ENCODE peak calls at places on chromosomes 7 and 10, in nine cellular contexts. One of them, this sample, is unnamed.

GRCh38 chr10:118802126-118802793 is 47.5 kb upstream of the CACUL1 start:
- DNase-seq in memory B cell: no peak
- DNase-seq in activated B cell treated with CpG ODN at 0.5 μM for 24 hours: no peak
- DNase-seq in stimulated activated CD4-positive, alpha-beta T cell treated with anti-CD3 and anti-CD28 coated beads, Interleukin-1b, Interleukin-23, amount 100 ng/mL, for 24 hours: no peak
- DNase-seq in cortex of kidney: no peak
- DNase-seq in NB4: no peak
- DNase-seq in mucosa of gallbladder: no peak
- DNase-seq in activated CD4-positive, alpha-beta T cell treated with anti-CD3 and anti-CD28 coated beads for 48 hours: no peak
- DNase-seq in NCI-H1092 treated with DMSO at 0.1 percent for 48 hours: no peak
- DNase-seq in this sample: no peak

GRCh38 chr7:66371096-66371824 is 166.1 kb downstream of the TPST1 start:
- DNase-seq in mucosa of gallbladder: no peak
- DNase-seq in activated B cell treated with CpG ODN at 0.5 μM for 24 hours: no peak
- DNase-seq in stimulated activated CD4-positive, alpha-beta T cell treated with anti-CD3 and anti-CD28 coated beads, Interleukin-1b, Interleukin-23, amount 100 ng/mL, for 24 hours: no peak
- DNase-seq in NB4: no peak
- DNase-seq in NCI-H1092 treated with DMSO at 0.1 percent for 48 hours: no peak
- DNase-seq in activated CD4-positive, alpha-beta T cell treated with anti-CD3 and anti-CD28 coated beads for 48 hours: no peak
- DNase-seq in cortex of kidney: no peak
- DNase-seq in memory B cell: no peak
- DNase-seq in this sample: no peak

GRCh38 chr7:71482284-71482683 is 350.3 kb downstream of the GALNT17 start:
- DNase-seq in activated CD4-positive, alpha-beta T cell treated with anti-CD3 and anti-CD28 coated beads for 48 hours: no peak
- DNase-seq in NB4: no peak
- DNase-seq in mucosa of gallbladder: no peak
- DNase-seq in NCI-H1092 treated with DMSO at 0.1 percent for 48 hours: peak
- DNase-seq in stimulated activated CD4-positive, alpha-beta T cell treated with anti-CD3 and anti-CD28 coated beads, Interleukin-1b, Interleukin-23, amount 100 ng/mL, for 24 hours: no peak
- DNase-seq in memory B cell: no peak
- DNase-seq in activated B cell treated with CpG ODN at 0.5 μM for 24 hours: no peak
- DNase-seq in cortex of kidney: no peak
- DNase-seq in this sample: no peak

GRCh38 chr7:150409300-150410030 is 30.3 kb downstream of the ZNF775 start:
- DNase-seq in mucosa of gallbladder: no peak
- DNase-seq in stimulated activated CD4-positive, alpha-beta T cell treated with anti-CD3 and anti-CD28 coated beads, Interleukin-1b, Interleukin-23, amount 100 ng/mL, for 24 hours: no peak
- DNase-seq in NB4: no peak
- DNase-seq in memory B cell: no peak
- DNase-seq in activated B cell treated with CpG ODN at 0.5 μM for 24 hours: no peak
- DNase-seq in NCI-H1092 treated with DMSO at 0.1 percent for 48 hours: no peak
- DNase-seq in cortex of kidney: no peak
- DNase-seq in activated CD4-positive, alpha-beta T cell treated with anti-CD3 and anti-CD28 coated beads for 48 hours: no peak
- DNase-seq in this sample: no peak

GRCh38 chr10:96280859-96281258 is 9.5 kb upstream of the BLNK start:
- DNase-seq in NB4: no peak
- DNase-seq in mucosa of gallbladder: no peak
- DNase-seq in activated B cell treated with CpG ODN at 0.5 μM for 24 hours: no peak
- DNase-seq in memory B cell: no peak
- DNase-seq in stimulated activated CD4-positive, alpha-beta T cell treated with anti-CD3 and anti-CD28 coated beads, Interleukin-1b, Interleukin-23, amount 100 ng/mL, for 24 hours: no peak
- DNase-seq in NCI-H1092 treated with DMSO at 0.1 percent for 48 hours: no peak
- DNase-seq in activated CD4-positive, alpha-beta T cell treated with anti-CD3 and anti-CD28 coated beads for 48 hours: no peak
- DNase-seq in cortex of kidney: no peak
- DNase-seq in this sample: no peak

GRCh38 chr7:3241686-3242258 is 59.3 kb upstream of the SDK1 start:
- DNase-seq in memory B cell: no peak
- DNase-seq in NCI-H1092 treated with DMSO at 0.1 percent for 48 hours: no peak
- DNase-seq in cortex of kidney: no peak
- DNase-seq in activated CD4-positive, alpha-beta T cell treated with anti-CD3 and anti-CD28 coated beads for 48 hours: no peak
- DNase-seq in mucosa of gallbladder: no peak
- DNase-seq in activated B cell treated with CpG ODN at 0.5 μM for 24 hours: no peak
- DNase-seq in stimulated activated CD4-positive, alpha-beta T cell treated with anti-CD3 and anti-CD28 coated beads, Interleukin-1b, Interleukin-23, amount 100 ng/mL, for 24 hours: no peak
- DNase-seq in NB4: no peak
- DNase-seq in this sample: no peak

GRCh38 chr7:71488308-71488707 is 356.4 kb downstream of the GALNT17 start:
- DNase-seq in NB4: no peak
- DNase-seq in mucosa of gallbladder: no peak
- DNase-seq in cortex of kidney: no peak
- DNase-seq in activated B cell treated with CpG ODN at 0.5 μM for 24 hours: no peak
- DNase-seq in memory B cell: no peak
- DNase-seq in stimulated activated CD4-positive, alpha-beta T cell treated with anti-CD3 and anti-CD28 coated beads, Interleukin-1b, Interleukin-23, amount 100 ng/mL, for 24 hours: no peak
- DNase-seq in activated CD4-positive, alpha-beta T cell treated with anti-CD3 and anti-CD28 coated beads for 48 hours: no peak
- DNase-seq in NCI-H1092 treated with DMSO at 0.1 percent for 48 hours: no peak
- DNase-seq in this sample: no peak

GRCh38 chr7:121891731-121892130 is 18.8 kb downstream of the PTPRZ1 start:
- DNase-seq in activated CD4-positive, alpha-beta T cell treated with anti-CD3 and anti-CD28 coated beads for 48 hours: no peak
- DNase-seq in stimulated activated CD4-positive, alpha-beta T cell treated with anti-CD3 and anti-CD28 coated beads, Interleukin-1b, Interleukin-23, amount 100 ng/mL, for 24 hours: no peak
- DNase-seq in cortex of kidney: no peak
- DNase-seq in NCI-H1092 treated with DMSO at 0.1 percent for 48 hours: no peak
- DNase-seq in activated B cell treated with CpG ODN at 0.5 μM for 24 hours: no peak
- DNase-seq in mucosa of gallbladder: no peak
- DNase-seq in NB4: no peak
- DNase-seq in memory B cell: no peak
- DNase-seq in this sample: no peak

GRCh38 chr7:78510580-78511188 is 712.1 kb downstream of the PHTF2 start:
- DNase-seq in NCI-H1092 treated with DMSO at 0.1 percent for 48 hours: peak
- DNase-seq in stimulated activated CD4-positive, alpha-beta T cell treated with anti-CD3 and anti-CD28 coated beads, Interleukin-1b, Interleukin-23, amount 100 ng/mL, for 24 hours: no peak
- DNase-seq in mucosa of gallbladder: peak
- DNase-seq in activated CD4-positive, alpha-beta T cell treated with anti-CD3 and anti-CD28 coated beads for 48 hours: no peak
- DNase-seq in NB4: peak
- DNase-seq in memory B cell: no peak
- DNase-seq in cortex of kidney: no peak
- DNase-seq in activated B cell treated with CpG ODN at 0.5 μM for 24 hours: no peak
- DNase-seq in this sample: no peak

GRCh38 chr7:18402488-18403183 is 92.9 kb upstream of the HDAC9 start:
- DNase-seq in NCI-H1092 treated with DMSO at 0.1 percent for 48 hours: no peak
- DNase-seq in memory B cell: no peak
- DNase-seq in stimulated activated CD4-positive, alpha-beta T cell treated with anti-CD3 and anti-CD28 coated beads, Interleukin-1b, Interleukin-23, amount 100 ng/mL, for 24 hours: no peak
- DNase-seq in mucosa of gallbladder: no peak
- DNase-seq in activated CD4-positive, alpha-beta T cell treated with anti-CD3 and anti-CD28 coated beads for 48 hours: no peak
- DNase-seq in cortex of kidney: no peak
- DNase-seq in activated B cell treated with CpG ODN at 0.5 μM for 24 hours: no peak
- DNase-seq in NB4: no peak
- DNase-seq in this sample: no peak

GRCh38 chr10:88793747-88794299 is 8.7 kb upstream of the LIPM start:
- DNase-seq in stimulated activated CD4-positive, alpha-beta T cell treated with anti-CD3 and anti-CD28 coated beads, Interleukin-1b, Interleukin-23, amount 100 ng/mL, for 24 hours: no peak
- DNase-seq in NB4: peak
- DNase-seq in NCI-H1092 treated with DMSO at 0.1 percent for 48 hours: no peak
- DNase-seq in cortex of kidney: no peak
- DNase-seq in activated B cell treated with CpG ODN at 0.5 μM for 24 hours: no peak
- DNase-seq in memory B cell: no peak
- DNase-seq in activated CD4-positive, alpha-beta T cell treated with anti-CD3 and anti-CD28 coated beads for 48 hours: no peak
- DNase-seq in mucosa of gallbladder: no peak
- DNase-seq in this sample: no peak

GRCh38 chr10:113056468-113057021 is 106.5 kb downstream of the TCF7L2 start:
- DNase-seq in activated B cell treated with CpG ODN at 0.5 μM for 24 hours: no peak
- DNase-seq in mucosa of gallbladder: no peak
- DNase-seq in memory B cell: no peak
- DNase-seq in stimulated activated CD4-positive, alpha-beta T cell treated with anti-CD3 and anti-CD28 coated beads, Interleukin-1b, Interleukin-23, amount 100 ng/mL, for 24 hours: no peak
- DNase-seq in activated CD4-positive, alpha-beta T cell treated with anti-CD3 and anti-CD28 coated beads for 48 hours: no peak
- DNase-seq in NCI-H1092 treated with DMSO at 0.1 percent for 48 hours: no peak
- DNase-seq in NB4: no peak
- DNase-seq in cortex of kidney: no peak
- DNase-seq in this sample: no peak

GRCh38 chr7:7203813-7204575 is 21.6 kb downstream of the C1GALT1 start:
- DNase-seq in activated CD4-positive, alpha-beta T cell treated with anti-CD3 and anti-CD28 coated beads for 48 hours: no peak
- DNase-seq in NB4: peak
- DNase-seq in activated B cell treated with CpG ODN at 0.5 μM for 24 hours: no peak
- DNase-seq in mucosa of gallbladder: no peak
- DNase-seq in cortex of kidney: no peak
- DNase-seq in memory B cell: no peak
- DNase-seq in stimulated activated CD4-positive, alpha-beta T cell treated with anti-CD3 and anti-CD28 coated beads, Interleukin-1b, Interleukin-23, amount 100 ng/mL, for 24 hours: no peak
- DNase-seq in NCI-H1092 treated with DMSO at 0.1 percent for 48 hours: no peak
- DNase-seq in this sample: no peak

GRCh38 chr10:60967854-60968484 is 24.0 kb upstream of the RHOBTB1 start:
- DNase-seq in activated CD4-positive, alpha-beta T cell treated with anti-CD3 and anti-CD28 coated beads for 48 hours: peak
- DNase-seq in activated B cell treated with CpG ODN at 0.5 μM for 24 hours: no peak
- DNase-seq in cortex of kidney: no peak
- DNase-seq in memory B cell: no peak
- DNase-seq in mucosa of gallbladder: no peak
- DNase-seq in NCI-H1092 treated with DMSO at 0.1 percent for 48 hours: no peak
- DNase-seq in stimulated activated CD4-positive, alpha-beta T cell treated with anti-CD3 and anti-CD28 coated beads, Interleukin-1b, Interleukin-23, amount 100 ng/mL, for 24 hours: no peak
- DNase-seq in NB4: peak
- DNase-seq in this sample: no peak

GRCh38 chr7:107372298-107372697 is 97.6 kb upstream of the GPR22 start:
- DNase-seq in cortex of kidney: no peak
- DNase-seq in activated CD4-positive, alpha-beta T cell treated with anti-CD3 and anti-CD28 coated beads for 48 hours: no peak
- DNase-seq in NCI-H1092 treated with DMSO at 0.1 percent for 48 hours: no peak
- DNase-seq in activated B cell treated with CpG ODN at 0.5 μM for 24 hours: no peak
- DNase-seq in stimulated activated CD4-positive, alpha-beta T cell treated with anti-CD3 and anti-CD28 coated beads, Interleukin-1b, Interleukin-23, amount 100 ng/mL, for 24 hours: no peak
- DNase-seq in mucosa of gallbladder: no peak
- DNase-seq in NB4: no peak
- DNase-seq in memory B cell: no peak
- DNase-seq in this sample: no peak

GRCh38 chr7:85705076-85705475 is 518.2 kb upstream of the SEMA3D start:
- DNase-seq in cortex of kidney: no peak
- DNase-seq in mucosa of gallbladder: no peak
- DNase-seq in stimulated activated CD4-positive, alpha-beta T cell treated with anti-CD3 and anti-CD28 coated beads, Interleukin-1b, Interleukin-23, amount 100 ng/mL, for 24 hours: no peak
- DNase-seq in NB4: no peak
- DNase-seq in activated CD4-positive, alpha-beta T cell treated with anti-CD3 and anti-CD28 coated beads for 48 hours: no peak
- DNase-seq in memory B cell: no peak
- DNase-seq in activated B cell treated with CpG ODN at 0.5 μM for 24 hours: no peak
- DNase-seq in NCI-H1092 treated with DMSO at 0.1 percent for 48 hours: no peak
- DNase-seq in this sample: no peak

GRCh38 chr7:122137291-122138077 is 6.6 kb downstream of the AASS start:
- DNase-seq in stimulated activated CD4-positive, alpha-beta T cell treated with anti-CD3 and anti-CD28 coated beads, Interleukin-1b, Interleukin-23, amount 100 ng/mL, for 24 hours: no peak
- DNase-seq in mucosa of gallbladder: no peak
- DNase-seq in activated CD4-positive, alpha-beta T cell treated with anti-CD3 and anti-CD28 coated beads for 48 hours: no peak
- DNase-seq in cortex of kidney: no peak
- DNase-seq in NCI-H1092 treated with DMSO at 0.1 percent for 48 hours: no peak
- DNase-seq in memory B cell: no peak
- DNase-seq in NB4: no peak
- DNase-seq in activated B cell treated with CpG ODN at 0.5 μM for 24 hours: no peak
- DNase-seq in this sample: no peak

GRCh38 chr7:133804127-133804526 is 323.0 kb upstream of the LRGUK start:
- DNase-seq in mucosa of gallbladder: no peak
- DNase-seq in activated B cell treated with CpG ODN at 0.5 μM for 24 hours: no peak
- DNase-seq in NCI-H1092 treated with DMSO at 0.1 percent for 48 hours: no peak
- DNase-seq in activated CD4-positive, alpha-beta T cell treated with anti-CD3 and anti-CD28 coated beads for 48 hours: no peak
- DNase-seq in NB4: no peak
- DNase-seq in cortex of kidney: no peak
- DNase-seq in stimulated activated CD4-positive, alpha-beta T cell treated with anti-CD3 and anti-CD28 coated beads, Interleukin-1b, Interleukin-23, amount 100 ng/mL, for 24 hours: no peak
- DNase-seq in memory B cell: no peak
- DNase-seq in this sample: no peak

GRCh38 chr10:4820804-4821401 is 5.1 kb upstream of the AKR1E2 start:
- DNase-seq in stimulated activated CD4-positive, alpha-beta T cell treated with anti-CD3 and anti-CD28 coated beads, Interleukin-1b, Interleukin-23, amount 100 ng/mL, for 24 hours: no peak
- DNase-seq in memory B cell: no peak
- DNase-seq in activated CD4-positive, alpha-beta T cell treated with anti-CD3 and anti-CD28 coated beads for 48 hours: no peak
- DNase-seq in cortex of kidney: no peak
- DNase-seq in NB4: no peak
- DNase-seq in activated B cell treated with CpG ODN at 0.5 μM for 24 hours: no peak
- DNase-seq in NCI-H1092 treated with DMSO at 0.1 percent for 48 hours: no peak
- DNase-seq in mucosa of gallbladder: no peak
- DNase-seq in this sample: no peak

GRCh38 chr7:95907337-95907736 is 135.0 kb downstream of the DYNC1I1 start:
- DNase-seq in memory B cell: no peak
- DNase-seq in NB4: no peak
- DNase-seq in NCI-H1092 treated with DMSO at 0.1 percent for 48 hours: no peak
- DNase-seq in cortex of kidney: no peak
- DNase-seq in activated B cell treated with CpG ODN at 0.5 μM for 24 hours: no peak
- DNase-seq in stimulated activated CD4-positive, alpha-beta T cell treated with anti-CD3 and anti-CD28 coated beads, Interleukin-1b, Interleukin-23, amount 100 ng/mL, for 24 hours: no peak
- DNase-seq in mucosa of gallbladder: no peak
- DNase-seq in activated CD4-positive, alpha-beta T cell treated with anti-CD3 and anti-CD28 coated beads for 48 hours: no peak
- DNase-seq in this sample: no peak

GRCh38 chr7:121113288-121113687 is 124.8 kb downstream of the CPED1 start:
- DNase-seq in activated B cell treated with CpG ODN at 0.5 μM for 24 hours: no peak
- DNase-seq in activated CD4-positive, alpha-beta T cell treated with anti-CD3 and anti-CD28 coated beads for 48 hours: no peak
- DNase-seq in NCI-H1092 treated with DMSO at 0.1 percent for 48 hours: no peak
- DNase-seq in stimulated activated CD4-positive, alpha-beta T cell treated with anti-CD3 and anti-CD28 coated beads, Interleukin-1b, Interleukin-23, amount 100 ng/mL, for 24 hours: no peak
- DNase-seq in memory B cell: no peak
- DNase-seq in NB4: no peak
- DNase-seq in cortex of kidney: no peak
- DNase-seq in mucosa of gallbladder: no peak
- DNase-seq in this sample: no peak

GRCh38 chr7:121329460-121330052 is 756 bp downstream of the WNT16 start:
- DNase-seq in cortex of kidney: no peak
- DNase-seq in memory B cell: peak
- DNase-seq in NCI-H1092 treated with DMSO at 0.1 percent for 48 hours: peak
- DNase-seq in activated B cell treated with CpG ODN at 0.5 μM for 24 hours: peak
- DNase-seq in stimulated activated CD4-positive, alpha-beta T cell treated with anti-CD3 and anti-CD28 coated beads, Interleukin-1b, Interleukin-23, amount 100 ng/mL, for 24 hours: no peak
- DNase-seq in NB4: no peak
- DNase-seq in mucosa of gallbladder: no peak
- DNase-seq in activated CD4-positive, alpha-beta T cell treated with anti-CD3 and anti-CD28 coated beads for 48 hours: peak
- DNase-seq in this sample: no peak

GRCh38 chr10:14923972-14924371 is 29.9 kb downstream of the DCLRE1C start:
- DNase-seq in cortex of kidney: no peak
- DNase-seq in mucosa of gallbladder: no peak
- DNase-seq in NB4: no peak
- DNase-seq in stimulated activated CD4-positive, alpha-beta T cell treated with anti-CD3 and anti-CD28 coated beads, Interleukin-1b, Interleukin-23, amount 100 ng/mL, for 24 hours: no peak
- DNase-seq in activated CD4-positive, alpha-beta T cell treated with anti-CD3 and anti-CD28 coated beads for 48 hours: no peak
- DNase-seq in NCI-H1092 treated with DMSO at 0.1 percent for 48 hours: no peak
- DNase-seq in memory B cell: no peak
- DNase-seq in activated B cell treated with CpG ODN at 0.5 μM for 24 hours: no peak
- DNase-seq in this sample: no peak

GRCh38 chr10:94578790-94579189 is 33.2 kb downstream of the HELLS start:
- DNase-seq in cortex of kidney: no peak
- DNase-seq in stimulated activated CD4-positive, alpha-beta T cell treated with anti-CD3 and anti-CD28 coated beads, Interleukin-1b, Interleukin-23, amount 100 ng/mL, for 24 hours: no peak
- DNase-seq in activated CD4-positive, alpha-beta T cell treated with anti-CD3 and anti-CD28 coated beads for 48 hours: no peak
- DNase-seq in NCI-H1092 treated with DMSO at 0.1 percent for 48 hours: no peak
- DNase-seq in mucosa of gallbladder: no peak
- DNase-seq in activated B cell treated with CpG ODN at 0.5 μM for 24 hours: no peak
- DNase-seq in memory B cell: no peak
- DNase-seq in NB4: peak
- DNase-seq in this sample: no peak

GRCh38 chr10:30581779-30582380 is 47.7 kb downstream of the LYZL2 start:
- DNase-seq in cortex of kidney: no peak
- DNase-seq in mucosa of gallbladder: peak
- DNase-seq in NCI-H1092 treated with DMSO at 0.1 percent for 48 hours: peak
- DNase-seq in stimulated activated CD4-positive, alpha-beta T cell treated with anti-CD3 and anti-CD28 coated beads, Interleukin-1b, Interleukin-23, amount 100 ng/mL, for 24 hours: peak
- DNase-seq in memory B cell: peak
- DNase-seq in NB4: peak
- DNase-seq in activated CD4-positive, alpha-beta T cell treated with anti-CD3 and anti-CD28 coated beads for 48 hours: peak
- DNase-seq in activated B cell treated with CpG ODN at 0.5 μM for 24 hours: no peak
- DNase-seq in this sample: no peak

GRCh38 chr10:104688251-104688650 is 47.2 kb downstream of the SORCS3 start:
- DNase-seq in NB4: no peak
- DNase-seq in activated B cell treated with CpG ODN at 0.5 μM for 24 hours: no peak
- DNase-seq in memory B cell: no peak
- DNase-seq in stimulated activated CD4-positive, alpha-beta T cell treated with anti-CD3 and anti-CD28 coated beads, Interleukin-1b, Interleukin-23, amount 100 ng/mL, for 24 hours: no peak
- DNase-seq in activated CD4-positive, alpha-beta T cell treated with anti-CD3 and anti-CD28 coated beads for 48 hours: no peak
- DNase-seq in mucosa of gallbladder: no peak
- DNase-seq in NCI-H1092 treated with DMSO at 0.1 percent for 48 hours: no peak
- DNase-seq in cortex of kidney: no peak
- DNase-seq in this sample: no peak